ENCODE peak calls at places on chromosomes 16 and 17, in five cellular contexts. F is colonic mucosa, D is heart right ventricle, Q is breast epithelium, G is ovary. J is an unnamed sample.

GRCh38 chr17:48639136-48639535 is 13.0 kb upstream of the HOXB9 start:
- DNase-seq in D (no peak), F (peak; percentile 95), Q (no peak), G (no peak), J (no peak)

GRCh38 chr16:55480228-55480655 is 1.2 kb downstream of the MMP2 start:
- DNase-seq in F (peak; percentile 68), D (peak; percentile 87), Q (peak; percentile 73), G (peak; percentile 97), J (peak; percentile 64)

GRCh38 chr16:5058476-5058875 is 7.3 kb downstream of the C16orf89 start:
- DNase-seq in D (no peak), F (no peak), Q (no peak), G (no peak), J (no peak)

GRCh38 chr16:74896389-74897370 is 88.2 kb downstream of the WDR59 start:
- DNase-seq in Q (no peak), D (no peak), G (no peak), F (no peak), J (no peak)

GRCh38 chr17:82817947-82818346 is 21.9 kb downstream of the ZNF750 start:
- DNase-seq in Q (no peak), D (no peak), G (peak; percentile 9), F (no peak), J (no peak)

GRCh38 chr16:51310159-51310558 is 159.1 kb upstream of the SALL1 start:
- DNase-seq in Q (no peak), D (no peak), F (no peak), G (no peak), J (no peak)

GRCh38 chr17:47714773-47715396 is 18.2 kb upstream of the TBX21 start:
- DNase-seq in D (no peak), F (no peak), Q (no peak), G (no peak), J (no peak)

GRCh38 chr16:81071816-81072215 is 5.2 kb downstream of the C16orf46 start:
- DNase-seq in D (no peak), F (no peak), Q (no peak), G (no peak), J (no peak)

GRCh38 chr17:50347894-50348291 is 2.0 kb downstream of the XYLT2 start:
- DNase-seq in Q (no peak), F (no peak), G (no peak), D (no peak), J (no peak)

GRCh38 chr16:70416748-70417616 is 21.9 kb downstream of the ST3GAL2 start:
- DNase-seq in G (no peak), Q (no peak), F (peak; percentile 49), D (no peak), J (no peak)

GRCh38 chr16:27341971-27342370 is 28.2 kb downstream of the IL4R start:
- DNase-seq in Q (no peak), D (no peak), G (no peak), F (no peak), J (no peak)

GRCh38 chr17:29124135-29124930 is 55.9 kb downstream of the MYO18A start:
- DNase-seq in F (peak; percentile 42), D (no peak), Q (no peak), G (no peak), J (no peak)

GRCh38 chr17:27559996-27560481 is 70.9 kb upstream of the LGALS9 start:
- DNase-seq in G (peak; percentile 72), F (peak; percentile 66), D (peak; percentile 73), Q (no peak), J (no peak)

GRCh38 chr17:77327181-77327565 is 186.4 kb downstream of the SEC14L1 start:
- DNase-seq in D (no peak), F (no peak), G (no peak), Q (peak; percentile 47), J (no peak)

GRCh38 chr17:38958756-38959155 is 8.4 kb downstream of the FBXO47 start:
- DNase-seq in D (no peak), Q (no peak), G (no peak), F (no peak), J (no peak)

GRCh38 chr16:11495066-11495407 is 91.7 kb downstream of the LITAF start:
- DNase-seq in G (no peak), F (no peak), Q (no peak), D (no peak), J (no peak)

GRCh38 chr17:50148226-50149098 is 2.0 kb downstream of the PPP1R9B start:
- DNase-seq in F (peak; percentile 79), Q (peak; percentile 71), D (peak; percentile 50), G (peak; percentile 73), J (peak; percentile 87)

GRCh38 chr17:70168979-70169706 is at the start of gene KCNJ2:
- DNase-seq in D (peak; percentile 91), G (peak; percentile 88), Q (peak; percentile 84), F (peak; percentile 89), J (peak; percentile 84)

GRCh38 chr17:53626286-53626685 is 196.4 kb upstream of the KIF2B start:
- DNase-seq in F (no peak), Q (no peak), D (no peak), G (no peak), J (no peak)

GRCh38 chr17:76018340-76018680 is 8.8 kb downstream of the EVPL start:
- DNase-seq in F (no peak), Q (no peak), D (no peak), G (no peak), J (no peak)

GRCh38 chr16:57972285-57972684 is 1.4 kb upstream of the CNGB1 start:
- DNase-seq in D (no peak), G (no peak), F (no peak), Q (no peak), J (no peak)

GRCh38 chr17:26792486-26792885 is 501.4 kb upstream of the WSB1 start:
- DNase-seq in G (no peak), Q (no peak), F (no peak), D (no peak), J (no peak)

GRCh38 chr16:77977336-77977735 is 45.0 kb upstream of the CLEC3A start:
- DNase-seq in G (no peak), F (no peak), Q (no peak), D (no peak), J (no peak)

GRCh38 chr17:21549107-21549687 is 143.1 kb upstream of the KCNJ18 start:
- DNase-seq in Q (no peak), D (no peak), G (no peak), F (no peak), J (no peak)

GRCh38 chr17:4043862-4044261 is 79.6 kb upstream of the ATP2A3 start:
- DNase-seq in G (no peak), D (peak; percentile 25), Q (no peak), F (no peak), J (no peak)

GRCh38 chr17:27502526-27503324 is 46.5 kb downstream of the KSR1 start:
- DNase-seq in D (no peak), Q (no peak), G (peak; percentile 57), F (no peak), J (no peak)

GRCh38 chr17:80308672-80309517 is 48.2 kb downstream of the RNF213 start:
- DNase-seq in F (no peak), Q (no peak), D (no peak), G (no peak), J (no peak)

GRCh38 chr17:80312621-80313135 is 52.0 kb downstream of the RNF213 start:
- DNase-seq in F (no peak), D (no peak), G (no peak), Q (no peak), J (no peak)

GRCh38 chr17:80311216-80311827 is 50.7 kb downstream of the RNF213 start:
- DNase-seq in D (no peak), Q (no peak), G (no peak), F (no peak), J (no peak)

GRCh38 chr17:80303824-80304223 is 43.2 kb downstream of the RNF213 start:
- DNase-seq in F (no peak), D (no peak), G (no peak), Q (no peak), J (no peak)

GRCh38 chr17:80307994-80308671 is 47.5 kb downstream of the RNF213 start:
- DNase-seq in F (no peak), Q (no peak), G (no peak), D (no peak), J (no peak)
- H3K27ac ChIP-seq in F (no peak overlapping the region), Q (no peak overlapping the region), G (no peak overlapping the region), D (no peak overlapping the region), J (no peak overlapping the region)

GRCh38 chr16:2476345-2476720 is 1.4 kb downstream of the TBC1D24 start:
- DNase-seq in Q (no peak), G (no peak), F (no peak), D (no peak), J (no peak)

GRCh38 chr16:2477327-2477726 is 2.4 kb downstream of the TBC1D24 start:
- DNase-seq in D (no peak), G (no peak), Q (no peak), F (no peak), J (no peak)

GRCh38 chr16:2475413-2476344 is 752 bp downstream of the TBC1D24 start:
- DNase-seq in Q (no peak), F (no peak), G (peak; percentile 34), D (no peak), J (peak; percentile 89)

GRCh38 chr16:2476741-2477140 is 1.8 kb downstream of the TBC1D24 start:
- DNase-seq in G (no peak), D (no peak), F (no peak), Q (no peak), J (peak; percentile 64)

GRCh38 chr16:2478273-2478672 is 3.3 kb downstream of the TBC1D24 start:
- DNase-seq in Q (no peak), G (no peak), F (no peak), D (no peak), J (no peak)
- H3K4me1 ChIP-seq in Q (peaks cover 19% of the 10 kb centered on the region), G (peaks cover 11% of the 10 kb centered on the region), F (peaks cover 13% of the 10 kb centered on the region), D (peaks cover 34% of the 10 kb centered on the region), J (peaks cover 45% of the 10 kb centered on the region)

DNA sequence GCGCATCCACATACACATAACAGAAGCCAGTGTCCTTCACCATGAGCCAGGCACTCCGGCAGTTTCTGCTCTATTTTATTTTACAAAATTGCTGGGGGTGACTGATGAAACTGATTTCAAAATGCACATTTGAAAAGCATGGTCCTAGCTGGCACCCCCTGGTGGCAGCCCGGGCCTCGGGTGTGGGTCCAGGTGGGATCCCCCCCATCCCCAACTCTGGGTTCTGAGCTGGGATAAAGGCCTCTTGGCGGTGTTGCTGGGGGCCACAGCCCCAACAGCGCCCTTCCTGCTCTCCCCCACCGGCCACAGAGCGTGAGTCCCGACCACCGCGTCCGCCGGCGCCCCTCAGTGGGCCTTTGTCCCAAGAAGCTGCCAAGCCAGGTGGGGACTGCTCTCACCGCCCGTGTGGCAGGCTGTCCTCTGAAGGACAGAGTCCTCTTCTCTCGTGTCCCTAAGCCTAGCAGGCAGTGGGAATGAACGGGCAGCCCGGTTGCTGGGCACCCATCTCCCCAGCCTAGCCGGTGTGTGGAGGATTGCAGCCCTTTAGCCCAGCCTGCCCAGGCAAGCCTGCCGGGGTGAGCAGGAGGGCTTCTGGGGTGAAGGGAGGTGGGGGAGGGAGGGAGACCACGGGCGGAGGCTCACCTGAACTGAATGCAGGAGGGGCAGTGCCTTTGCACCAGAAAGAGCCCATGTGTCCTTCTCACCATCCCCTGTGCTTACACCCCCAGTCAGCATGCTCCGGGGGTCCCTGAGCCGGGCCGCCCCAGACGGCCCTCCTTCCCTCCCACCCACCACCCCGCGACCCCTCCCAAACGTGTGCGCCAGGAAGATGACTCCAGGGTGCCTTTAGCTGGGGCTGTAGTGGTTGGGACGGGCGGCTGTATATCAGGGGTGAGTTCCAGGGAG is 898 bp downstream of the SNAI3 start:
- DNase-seq in F (no peak), G (no peak), D (no peak), Q (no peak), J (peak; percentile 52)
- TF ChIP-seq CTCF in F (peak; percentile 24), G (no peak), D (no peak), Q (no peak), J (peak; percentile 36)

DNA sequence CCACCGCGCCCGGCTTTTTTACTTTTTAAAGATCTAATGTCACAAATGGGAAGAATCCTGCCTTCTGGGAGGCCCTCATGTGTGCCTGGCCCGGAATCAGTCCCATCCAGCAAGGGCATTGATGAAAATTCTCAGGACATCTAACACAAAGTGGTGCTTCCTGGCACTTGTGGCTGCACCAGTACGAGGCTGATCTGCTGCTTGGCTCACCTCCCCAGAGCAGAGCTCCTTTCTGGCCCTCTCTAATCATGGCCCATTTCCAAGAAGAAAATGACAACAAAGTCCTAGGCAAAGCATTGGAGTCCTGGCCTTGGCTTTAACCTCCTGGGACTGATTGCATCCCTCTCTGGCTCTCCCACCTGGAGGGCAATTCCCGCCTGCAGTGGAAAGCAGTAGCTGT is 50.7 kb upstream of the SIAH1 start:
- DNase-seq in G (no peak), Q (no peak), F (no peak), D (no peak), J (no peak)
- H3K27ac ChIP-seq in G (no peak overlapping the region), Q (no peak overlapping the region), F (no peak overlapping the region), D (no peak overlapping the region), J (no peak overlapping the region)

J was measured in pancreas.